ENCODE peak calls at places on chromosomes 5 and 9, in eight cellular contexts. K, Z, M, V, C, I, B and U are unnamed samples.

GRCh38 chr5:134975078-134975715 is 7.5 kb downstream of the CATSPER3 start:
- DNase-seq in K (no peak), Z (no peak), M (no peak), V (peak), C (no peak), I (no peak), B (no peak), U (no peak)

GRCh38 chr5:147317978-147318684 is 83.3 kb downstream of the STK32A start:
- DNase-seq in K (no peak), Z (no peak), M (no peak), V (no peak), C (no peak), I (no peak), B (no peak), U (no peak)

GRCh38 chr9:10108815-10109214 is 504.0 kb downstream of the PTPRD start:
- DNase-seq in K (no peak), Z (no peak), M (no peak), V (no peak), C (no peak), I (no peak), B (no peak), U (no peak)

GRCh38 chr5:71925608-71926091 is 181.6 kb upstream of the MAP1B start:
- DNase-seq in K (no peak), Z (peak), M (no peak), V (no peak), C (no peak), I (no peak), B (no peak), U (no peak)

GRCh38 chr9:16367605-16368424 is 502.7 kb downstream of the BNC2 start:
- DNase-seq in K (no peak), Z (peak), M (no peak), V (peak), C (no peak), I (no peak), B (no peak), U (no peak)

GRCh38 chr5:24646915-24647314 is 2.1 kb upstream of the CDH10 start:
- DNase-seq in K (no peak), Z (no peak), M (no peak), V (no peak), C (no peak), I (no peak), B (no peak), U (no peak)

GRCh38 chr9:18999173-18999785 is 33.7 kb downstream of the SAXO1 start:
- DNase-seq in K (no peak), Z (no peak), M (no peak), V (no peak), C (no peak), I (no peak), B (no peak), U (no peak)

GRCh38 chr9:76333964-76334363 is 60.3 kb downstream of the RFK start:
- DNase-seq in K (no peak), Z (no peak), M (no peak), V (no peak), C (no peak), I (no peak), B (no peak), U (no peak)

GRCh38 chr5:156182174-156182967 is 144.6 kb upstream of the SGCD start:
- DNase-seq in K (no peak), Z (no peak), M (no peak), V (peak), C (no peak), I (no peak), B (no peak), U (no peak)

GRCh38 chr5:122101636-122102285 is 23.7 kb upstream of the LOX start:
- DNase-seq in K (no peak), Z (peak), M (no peak), V (peak), C (no peak), I (no peak), B (no peak), U (no peak)

GRCh38 chr5:62306494-62307363 is 723 bp downstream of the KIF2A start:
- DNase-seq in K (peak), Z (peak), M (peak), V (peak), C (peak), I (peak), B (peak), U (peak)

GRCh38 chr5:77798448-77798847 is 22.3 kb upstream of the TBCA start:
- DNase-seq in K (no peak), Z (no peak), M (no peak), V (no peak), C (no peak), I (no peak), B (no peak), U (no peak)

GRCh38 chr5:35598707-35599370 is 18.8 kb upstream of the SPEF2 start:
- DNase-seq in K (no peak), Z (no peak), M (peak), V (no peak), C (no peak), I (no peak), B (peak), U (no peak)

GRCh38 chr9:96458226-96458625 is 8.3 kb downstream of the HABP4 start:
- DNase-seq in K (no peak), Z (no peak), M (no peak), V (no peak), C (no peak), I (no peak), B (no peak), U (no peak)

GRCh38 chr9:3296536-3296935 is 229.3 kb downstream of the RFX3 start:
- DNase-seq in K (no peak), Z (no peak), M (no peak), V (no peak), C (no peak), I (no peak), B (no peak), U (no peak)

GRCh38 chr9:100595391-100596199 is 17.7 kb downstream of the CAVIN4 start:
- DNase-seq in K (no peak), Z (no peak), M (no peak), V (peak), C (peak), I (no peak), B (peak), U (peak)

GRCh38 chr9:96137666-96138429 is 164.1 kb downstream of the HSD17B3 start:
- DNase-seq in K (no peak), Z (no peak), M (no peak), V (peak), C (no peak), I (no peak), B (no peak), U (no peak)

GRCh38 chr5:55994502-55994997 is at the start of gene IL6ST:
- DNase-seq in K (no peak), Z (peak), M (peak), V (peak), C (no peak), I (peak), B (no peak), U (no peak)

GRCh38 chr5:123545506-123545905 is 33.5 kb downstream of the CSNK1G3 start:
- DNase-seq in K (no peak), Z (no peak), M (no peak), V (no peak), C (no peak), I (no peak), B (peak), U (no peak)

GRCh38 chr9:111691686-111692329 is 30.4 kb downstream of the GNG10 start:
- DNase-seq in K (no peak), Z (peak), M (no peak), V (peak), C (no peak), I (no peak), B (no peak), U (peak)

GRCh38 chr5:117943521-117943920 is 1044.8 kb downstream of the DTWD2 start:
- DNase-seq in K (no peak), Z (no peak), M (no peak), V (no peak), C (no peak), I (no peak), B (no peak), U (no peak)

GRCh38 chr9:38061326-38061947 is 7.6 kb downstream of the SHB start:
- DNase-seq in K (no peak), Z (no peak), M (no peak), V (no peak), C (no peak), I (no peak), B (no peak), U (no peak)

GRCh38 chr9:88501086-88501485 is 33.9 kb upstream of the NXNL2 start:
- DNase-seq in K (no peak), Z (no peak), M (no peak), V (no peak), C (no peak), I (no peak), B (no peak), U (no peak)

GRCh38 chr9:14221119-14221518 is 92.8 kb downstream of the NFIB start:
- DNase-seq in K (no peak), Z (peak), M (no peak), V (peak), C (no peak), I (no peak), B (no peak), U (no peak)

GRCh38 chr5:154860123-154860522 is 1.7 kb downstream of the CNOT8 start:
- DNase-seq in K (no peak), Z (peak), M (no peak), V (peak), C (peak), I (no peak), B (peak), U (no peak)
- H3K4me3 ChIP-seq in K (peak), Z (peak), M (peak), V (peak), C (peak), I (peak), B (no peak), U (peak)

DNA sequence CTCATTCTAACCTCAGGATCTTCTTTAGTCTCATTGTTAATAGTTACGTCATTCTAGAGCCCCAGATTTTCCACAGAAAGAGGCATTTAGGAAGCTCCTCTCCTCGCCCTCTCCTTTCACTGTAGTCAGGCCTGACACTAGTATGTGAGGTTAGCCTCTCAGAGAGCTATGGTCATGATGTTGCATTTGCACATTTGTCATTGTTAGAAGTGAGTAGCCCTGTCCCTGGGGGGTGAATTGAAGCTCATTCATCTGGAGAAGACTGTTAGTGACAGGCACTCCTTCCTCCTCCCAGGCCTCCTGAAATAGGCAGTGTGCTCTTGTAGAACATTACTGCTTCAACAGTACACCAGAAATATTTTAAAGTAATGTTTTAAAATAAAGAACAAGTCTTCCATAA is 26.6 kb upstream of the LRRTM2 start:
- DNase-seq in K (no peak), Z (no peak), M (no peak), V (no peak), C (no peak), I (no peak), B (no peak), U (no peak)
- H3K27ac ChIP-seq in K (no peak), Z (no peak), M (no peak), V (no peak), C (no peak), I (no peak), B (no peak), U (no peak)

DNA sequence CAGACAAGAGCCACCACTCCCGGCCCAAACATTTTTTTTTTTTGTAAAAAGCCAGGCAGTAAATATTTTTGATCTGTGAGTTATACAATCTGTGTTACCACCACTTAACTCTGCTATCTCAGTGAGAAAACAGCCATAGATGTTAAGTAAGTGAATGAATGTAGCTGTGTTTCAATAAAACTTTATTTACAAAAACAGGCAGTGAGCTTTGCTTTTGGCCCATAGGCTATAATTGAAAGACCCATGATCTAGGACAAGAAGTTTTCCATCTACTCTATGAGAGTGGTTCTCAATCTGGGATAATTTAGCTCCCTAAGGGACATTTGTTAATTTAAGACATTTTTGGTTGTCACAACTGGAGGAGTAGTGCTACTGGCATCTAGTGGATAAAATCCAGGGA is 91.0 kb downstream of the TMC1 start:
- DNase-seq in K (no peak), Z (no peak), M (no peak), V (no peak), C (no peak), I (no peak), B (no peak), U (no peak)
- H3K4me3 ChIP-seq in K (no peak), Z (no peak), M (no peak), V (no peak), C (no peak), I (no peak), B (no peak), U (no peak)

DNA sequence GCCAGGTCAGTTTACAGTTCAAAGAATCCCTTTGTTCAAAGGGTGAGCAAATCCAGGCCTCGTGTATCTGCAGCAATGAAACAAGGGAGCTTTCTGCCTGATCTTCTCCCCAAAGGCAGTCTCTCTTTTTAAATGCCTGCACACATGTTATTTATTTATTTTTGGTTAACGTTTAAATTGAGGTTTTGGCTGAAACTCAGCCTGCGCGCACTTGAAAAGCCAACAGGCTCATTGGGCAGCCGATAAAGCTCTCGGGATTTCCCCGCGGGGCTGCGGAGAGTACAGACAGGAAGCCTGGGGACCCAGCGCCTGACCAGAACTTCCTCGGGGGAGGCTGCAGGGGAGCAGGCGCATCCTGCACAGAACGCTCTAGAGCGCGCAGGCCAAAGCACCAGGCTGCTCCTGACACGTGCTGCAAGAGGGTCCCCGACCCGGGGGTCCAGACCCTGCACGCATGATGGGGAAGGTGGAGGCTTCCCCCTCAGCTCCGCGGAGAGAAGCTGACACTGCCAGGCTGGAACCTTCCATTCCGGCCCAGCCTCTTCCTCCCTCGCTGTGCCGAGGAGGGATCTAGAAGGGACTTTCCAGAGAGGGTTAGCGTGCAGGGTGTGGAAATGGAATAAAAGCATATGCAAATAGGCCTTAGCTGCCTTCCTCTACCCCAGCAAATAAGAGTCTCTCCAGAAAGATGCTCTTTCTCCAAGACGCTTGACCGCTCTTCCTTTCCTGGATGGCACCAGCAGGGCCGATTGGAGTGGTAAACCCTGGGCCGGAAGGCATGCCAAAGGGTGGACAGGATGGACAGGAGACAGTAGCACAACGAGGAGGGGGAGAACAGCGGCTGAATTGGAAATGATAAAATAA is 46.1 kb downstream of the PTTG1 start:
- DNase-seq in K (no peak), Z (peak), M (peak), V (peak), C (peak), I (peak), B (peak), U (peak)
- H3K27ac ChIP-seq in K (peak), Z (peak), M (peak), V (no peak), C (no peak), I (peak), B (peak), U (peak)

GRCh38 chr5:181173027-181173419 is 25.6 kb downstream of the OR2V2 start:
- DNase-seq in K (no peak), Z (no peak), M (no peak), V (no peak), C (peak), I (no peak), B (peak), U (no peak)
- H3K4me3 ChIP-seq in K (peak), Z (no peak), M (no peak), V (no peak), C (no peak), I (peak), B (no peak), U (peak)

DNA sequence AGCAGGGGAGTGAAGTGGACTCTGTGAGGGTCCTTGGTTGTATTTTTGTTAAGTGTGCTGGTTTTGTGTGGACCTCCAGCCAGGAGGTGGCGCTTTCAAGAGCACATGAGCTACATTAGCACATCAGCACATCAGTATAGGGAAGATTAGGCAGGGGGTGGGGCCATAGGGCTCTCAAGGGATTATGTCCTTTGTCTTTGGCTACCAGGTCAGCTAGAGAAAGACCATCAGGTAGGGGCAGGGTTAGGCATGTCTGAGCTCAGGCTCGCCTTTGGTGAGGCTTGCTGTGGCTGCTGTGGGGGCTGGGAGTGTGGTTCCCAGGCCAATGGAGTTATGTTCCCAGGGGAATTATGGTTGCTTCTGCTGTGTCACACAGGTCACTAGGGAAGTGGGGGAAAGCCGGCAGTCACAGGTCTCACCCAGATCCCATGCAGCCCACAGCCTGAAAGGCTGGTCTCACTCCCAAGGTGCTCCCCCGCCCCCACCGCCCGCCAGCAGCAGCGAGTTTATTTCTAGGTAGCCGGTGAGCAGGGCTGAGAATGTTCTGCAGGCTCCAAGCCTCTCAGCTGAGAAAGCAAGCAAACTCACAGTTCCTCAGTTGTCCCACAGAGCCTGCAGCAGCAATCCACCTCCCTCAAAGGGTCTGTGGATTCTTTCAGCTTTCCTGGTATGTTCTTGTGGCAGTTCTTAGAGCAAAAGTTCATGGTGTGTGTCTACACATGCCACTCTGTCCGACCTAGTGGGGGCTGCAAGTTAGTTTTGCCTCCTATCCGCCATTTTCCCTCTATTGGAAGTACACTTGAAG is 13.7 kb downstream of the OR1J1 start:
- DNase-seq in K (no peak), Z (no peak), M (no peak), V (no peak), C (peak), I (no peak), B (peak), U (no peak)
- H3K27ac ChIP-seq in K (peak), Z (no peak), M (no peak), V (peak), C (no peak), I (peak), B (no peak), U (peak)

GRCh38 chr9:95024097-95024671 is 293.3 kb downstream of the FANCC start:
- DNase-seq in K (no peak), Z (no peak), M (peak), V (no peak), C (peak), I (no peak), B (peak), U (no peak)
- H3K4me3 ChIP-seq in K (no peak), Z (no peak), M (no peak), V (no peak), C (no peak), I (no peak), B (no peak), U (no peak)

DNA sequence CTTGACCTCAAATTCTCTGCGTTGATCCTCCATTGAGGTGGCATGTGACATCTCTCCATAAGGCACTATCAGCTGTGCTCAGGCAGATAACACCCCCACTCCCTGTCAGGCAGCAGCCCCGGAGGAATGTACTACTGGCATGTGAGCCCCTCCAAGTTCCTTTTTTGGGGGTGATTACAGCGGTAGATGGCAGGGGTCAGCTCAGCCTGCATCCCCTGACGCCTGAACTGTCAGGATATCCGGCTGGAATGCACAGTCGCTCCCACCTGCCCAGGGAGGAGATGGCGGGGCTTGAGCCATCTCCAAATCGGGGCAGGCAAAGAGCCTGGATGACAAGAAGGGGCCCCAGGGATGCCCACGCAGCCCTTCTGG is 40.8 kb downstream of the FAM78A start:
- DNase-seq in K (no peak), Z (no peak), M (no peak), V (no peak), C (no peak), I (no peak), B (no peak), U (no peak)
- H3K27ac ChIP-seq in K (no peak), Z (no peak), M (no peak), V (no peak), C (no peak), I (no peak), B (no peak), U (no peak)